ENCODE peak calls at places on chromosome 7, in seven cellular contexts. W is IMR-90; H is tibial artery; N is heart right ventricle; E is OCI-LY7; R is suprapubic skin; C is CD8-positive, alpha-beta T cell. F is an unnamed sample.
A peak's percentile ranks its signal among the peaks of the same experiment; 100 is the strongest.

GRCh38 chr7:112452102-112452888 is 2.0 kb downstream of the IFRD1 start:
- DNase-seq in W (peak; percentile 42), H (peak; percentile 92), N (peak; percentile 66), E (peak; percentile 60), R (peak; percentile 87), C (no peak), F (peak; percentile 74)

GRCh38 chr7:16034353-16034752 is 347.9 kb upstream of the MEOX2 start:
- DNase-seq in W (peak; percentile 74), H (no peak), N (no peak), E (no peak), R (no peak), C (no peak), F (no peak)

GRCh38 chr7:103076767-103077166 is 1.8 kb downstream of the ARMC10 start:
- DNase-seq in W (no peak), H (no peak), N (no peak), E (no peak), R (no peak), C (no peak), F (no peak)

GRCh38 chr7:1560620-1561031 is 4.6 kb upstream of the TMEM184A start:
- DNase-seq in W (no peak), H (no peak), N (no peak), E (no peak), R (no peak), C (no peak), F (no peak)

GRCh38 chr7:34373940-34374339 is 284.1 kb upstream of the NPSR1 start:
- DNase-seq in W (no peak), H (no peak), N (no peak), E (no peak), R (no peak), C (no peak), F (no peak)

GRCh38 chr7:34130558-34131285 is 225.4 kb downstream of the BMPER start:
- DNase-seq in W (no peak), H (no peak), N (no peak), E (no peak), R (no peak), C (no peak), F (no peak)

GRCh38 chr7:28405662-28406061 is 6.7 kb upstream of the CREB5 start:
- DNase-seq in W (peak; percentile 97), H (peak; percentile 82), N (peak; percentile 84), E (no peak), R (no peak), C (no peak), F (no peak)

GRCh38 chr7:83072576-83073517 is 89.8 kb downstream of the PCLO start:
- DNase-seq in W (no peak), H (no peak), N (no peak), E (peak; percentile 8), R (no peak), C (no peak), F (no peak)

GRCh38 chr7:71429116-71429515 is 297.2 kb downstream of the GALNT17 start:
- DNase-seq in W (no peak), H (no peak), N (no peak), E (no peak), R (peak; percentile 32), C (no peak), F (no peak)

GRCh38 chr7:132782777-132783633 is 206.7 kb upstream of the PLXNA4 start:
- DNase-seq in W (peak; percentile 84), H (no peak), N (no peak), E (no peak), R (no peak), C (no peak), F (no peak)

GRCh38 chr7:150323682-150324365 is 479 bp upstream of the ACTR3C start:
- DNase-seq in W (no peak), H (no peak), N (no peak), E (no peak), R (no peak), C (no peak), F (no peak)

GRCh38 chr7:1129431-1129830 is 30.6 kb downstream of the ZFAND2A start:
- DNase-seq in W (no peak), H (no peak), N (no peak), E (no peak), R (no peak), C (no peak), F (no peak)

GRCh38 chr7:155456772-155457543 is 971 bp upstream of the EN2 start:
- DNase-seq in W (peak; percentile 31), H (no peak), N (peak; percentile 51), E (no peak), R (no peak), C (no peak), F (peak; percentile 24)

GRCh38 chr7:92404170-92404614 is 43.1 kb upstream of the GATAD1 start:
- DNase-seq in W (no peak), H (no peak), N (no peak), E (no peak), R (no peak), C (peak; percentile 55), F (no peak)

GRCh38 chr7:22278660-22279059 is 78.3 kb downstream of the RAPGEF5 start:
- DNase-seq in W (no peak), H (no peak), N (no peak), E (no peak), R (no peak), C (no peak), F (no peak)

GRCh38 chr7:31687024-31687423 is at the start of gene PPP1R17:
- DNase-seq in W (no peak), H (no peak), N (peak; percentile 24), E (no peak), R (no peak), C (no peak), F (no peak)

GRCh38 chr7:120272261-120272895 is 597 bp upstream of the KCND2 start:
- DNase-seq in W (peak; percentile 53), H (no peak), N (no peak), E (peak; percentile 23), R (no peak), C (no peak), F (no peak)

GRCh38 chr7:157693071-157693520 is 356.3 kb downstream of the DNAJB6 start:
- DNase-seq in W (no peak), H (peak; percentile 56), N (no peak), E (no peak), R (no peak), C (no peak), F (no peak)

GRCh38 chr7:47366211-47366610 is 215.7 kb downstream of the TNS3 start:
- DNase-seq in W (no peak), H (no peak), N (no peak), E (no peak), R (no peak), C (no peak), F (peak; percentile 69)

GRCh38 chr7:147513451-147513850 is 1077.1 kb upstream of the C7orf33 start:
- DNase-seq in W (no peak), H (no peak), N (no peak), E (no peak), R (no peak), C (no peak), F (no peak)

GRCh38 chr7:115779561-115779960 is 251.0 kb downstream of the TFEC start:
- DNase-seq in W (peak; percentile 1), H (no peak), N (no peak), E (no peak), R (no peak), C (no peak), F (no peak)

GRCh38 chr7:2710256-2710655 is 22.3 kb downstream of the AMZ1 start:
- DNase-seq in W (no peak), H (no peak), N (no peak), E (peak; percentile 83), R (no peak), C (no peak), F (no peak)

GRCh38 chr7:129825005-129825553 is 127.7 kb downstream of the UBE2H start:
- DNase-seq in W (no peak), H (peak; percentile 82), N (peak; percentile 38), E (peak; percentile 42), R (peak; percentile 84), C (peak; percentile 54), F (peak; percentile 30)

GRCh38 chr7:137820677-137821420 is 25.9 kb downstream of the DGKI start:
- DNase-seq in W (peak; percentile 83), H (peak; percentile 86), N (peak; percentile 76), E (no peak), R (no peak), C (no peak), F (no peak)

GRCh38 chr7:19410096-19410495 is 264.9 kb upstream of the FERD3L start:
- DNase-seq in W (peak; percentile 50), H (no peak), N (no peak), E (no peak), R (no peak), C (no peak), F (no peak)

GRCh38 chr7:356691-357462 is 66.9 kb downstream of the FOXL3 start:
- DNase-seq in W (no peak), H (no peak), N (no peak), E (no peak), R (no peak), C (no peak), F (no peak)

GRCh38 chr7:130899071-130899451 is 165.1 kb upstream of the KLF14 start:
- DNase-seq in W (no peak), H (no peak), N (no peak), E (no peak), R (no peak), C (no peak), F (no peak)
- H3K36me3 ChIP-seq in W (peaks cover 74% of the 10 kb centered on the region), H (no peaks in the 10 kb centered on the region), N (peaks cover 88% of the 10 kb centered on the region), E (peaks cover 17% of the 10 kb centered on the region), R (peaks cover 14% of the 10 kb centered on the region), C (peaks cover 8% of the 10 kb centered on the region), F (peaks cover 29% of the 10 kb centered on the region)

GRCh38 chr7:74178632-74179031 is 4.5 kb downstream of the EIF4H start:
- DNase-seq in W (peak; percentile 17), H (no peak), N (no peak), E (peak; percentile 31), R (no peak), C (no peak), F (no peak)

GRCh38 chr7:74182453-74183090 is 8.4 kb downstream of the EIF4H start:
- DNase-seq in W (no peak), H (no peak), N (no peak), E (no peak), R (no peak), C (no peak), F (no peak)

GRCh38 chr7:74179935-74180604 is 5.9 kb downstream of the EIF4H start:
- DNase-seq in W (no peak), H (no peak), N (no peak), E (no peak), R (no peak), C (no peak), F (no peak)

GRCh38 chr7:74181821-74182220 is 7.7 kb downstream of the EIF4H start:
- DNase-seq in W (no peak), H (no peak), N (no peak), E (no peak), R (no peak), C (no peak), F (no peak)

GRCh38 chr7:74180866-74181265 is 6.7 kb downstream of the EIF4H start:
- DNase-seq in W (peak; percentile 36), H (no peak), N (no peak), E (no peak), R (no peak), C (no peak), F (peak; percentile 66)
- H3K4me3 ChIP-seq in W (no peak overlapping the region), H (no peak overlapping the region), N (no peak overlapping the region), E (no peak overlapping the region), R (no peak overlapping the region), C (no peak overlapping the region), F (no peak overlapping the region)

GRCh38 chr7:11474902-11475585 is 357.0 kb downstream of the THSD7A start:
- DNase-seq in W (no peak), H (no peak), N (no peak), E (no peak), R (no peak), C (no peak), F (no peak)
- H3K36me3 ChIP-seq in W (no peaks in the 10 kb centered on the region), H (no peaks in the 10 kb centered on the region), N (no peaks in the 10 kb centered on the region), E (no peaks in the 10 kb centered on the region), R (no peaks in the 10 kb centered on the region), C (no peaks in the 10 kb centered on the region), F (no peaks in the 10 kb centered on the region)

GRCh38 chr7:44073664-44074348 is 8.4 kb upstream of the PGAM2 start:
- DNase-seq in W (peak; percentile 66), H (peak; percentile 93), N (peak; percentile 77), E (no peak), R (no peak), C (peak; percentile 70), F (peak; percentile 87)
- H3K4me3 ChIP-seq in W (no peak overlapping the region), H (peak overlapping the region; percentile 15), N (no peak overlapping the region), E (no peak overlapping the region), R (peak overlapping the region; percentile 12), C (no peak overlapping the region), F (no peak overlapping the region)

F was measured in gastrocnemius medialis.